ENCODE peak calls at places on chromosomes 4 and X, in seven cellular contexts. Z is IMR-90, C is mesenchymal stem cell, A is mammary epithelial cell, K is gastrocnemius medialis, S is cardiac muscle cell, B is heart left ventricle. Y is an unnamed sample.

GRCh38 chrX:9184231-9184630 is 150.3 kb upstream of the FAM9B start:
- DNase-seq in Z (no peak), C (no peak), A (no peak), K (no peak), S (no peak), B (no peak), Y (no peak)

GRCh38 chrX:22296871-22297270 is 24.2 kb downstream of the CBLL2 start:
- DNase-seq in Z (no peak), C (no peak), A (no peak), K (no peak), S (no peak), B (no peak), Y (no peak)

GRCh38 chrX:52504551-52504950 is 8.9 kb downstream of the XAGE1A start:
- DNase-seq in Z (no peak), C (no peak), A (no peak), K (no peak), S (no peak), B (no peak), Y (no peak)

GRCh38 chr4:150401083-150401687 is 180.8 kb upstream of the MAB21L2 start:
- DNase-seq in Z (no peak), C (no peak), A (no peak), K (no peak), S (no peak), B (no peak), Y (no peak)

GRCh38 chr4:151038452-151039157 is 23.5 kb upstream of the LRBA start:
- DNase-seq in Z (no peak), C (no peak), A (no peak), K (no peak), S (no peak), B (no peak), Y (no peak)

GRCh38 chrX:20315140-20315539 is 48.4 kb upstream of the RPS6KA3 start:
- DNase-seq in Z (no peak), C (no peak), A (peak; percentile 71), K (no peak), S (no peak), B (no peak), Y (no peak)

GRCh38 chrX:23003121-23003520 is 3.4 kb downstream of the DDX53 start:
- DNase-seq in Z (peak; percentile 53), C (peak; percentile 68), A (no peak), K (no peak), S (peak; percentile 25), B (no peak), Y (no peak)

GRCh38 chrX:41588271-41588670 is 100.5 kb upstream of the GPR34 start:
- DNase-seq in Z (no peak), C (no peak), A (no peak), K (no peak), S (no peak), B (no peak), Y (no peak)

GRCh38 chr4:8311096-8312068 is 41.8 kb downstream of the HTRA3 start:
- DNase-seq in Z (no peak), C (no peak), A (no peak), K (peak; percentile 7), S (no peak), B (no peak), Y (peak; percentile 40)

GRCh38 chr4:76589872-76590846 is 155.1 kb downstream of the SHROOM3 start:
- DNase-seq in Z (peak; percentile 92), C (peak; percentile 90), A (peak; percentile 75), K (no peak), S (peak; percentile 96), B (peak; percentile 62), Y (no peak)

GRCh38 chr4:79294064-79294463 is 31.8 kb downstream of the NAA11 start:
- DNase-seq in Z (no peak), C (no peak), A (no peak), K (no peak), S (peak; percentile 50), B (no peak), Y (no peak)

GRCh38 chr4:151750156-151750555 is 10.7 kb downstream of the GATB start:
- DNase-seq in Z (no peak), C (no peak), A (no peak), K (no peak), S (no peak), B (no peak), Y (no peak)

GRCh38 chr4:165802452-165802851 is 70.6 kb upstream of the TLL1 start:
- DNase-seq in Z (no peak), C (no peak), A (no peak), K (no peak), S (no peak), B (no peak), Y (no peak)

GRCh38 chr4:75154994-75155393 is 222.1 kb downstream of the PARM1 start:
- DNase-seq in Z (no peak), C (no peak), A (no peak), K (no peak), S (no peak), B (no peak), Y (no peak)

GRCh38 chr4:21882050-21882839 is 66.3 kb downstream of the KCNIP4 start:
- DNase-seq in Z (peak; percentile 48), C (peak; percentile 22), A (peak; percentile 64), K (no peak), S (no peak), B (no peak), Y (no peak)

GRCh38 chr4:101259876-101260275 is 87.5 kb downstream of the PPP3CA start:
- DNase-seq in Z (peak; percentile 34), C (no peak), A (no peak), K (no peak), S (no peak), B (no peak), Y (no peak)

GRCh38 chr4:105474110-105474518 is 252 bp upstream of the PPA2 start:
- DNase-seq in Z (peak; percentile 77), C (no peak), A (peak; percentile 81), K (no peak), S (peak; percentile 91), B (peak; percentile 94), Y (peak; percentile 93)

GRCh38 chr4:8730681-8731080 is 138.1 kb downstream of the CPZ start:
- DNase-seq in Z (no peak), C (no peak), A (no peak), K (no peak), S (no peak), B (no peak), Y (peak; percentile 24)

GRCh38 chr4:42428036-42428435 is 30.7 kb downstream of the SHISA3 start:
- DNase-seq in Z (no peak), C (no peak), A (no peak), K (no peak), S (no peak), B (no peak), Y (no peak)

GRCh38 chr4:99998062-99998880 is 48.2 kb upstream of the H2AZ1 start:
- DNase-seq in Z (peak; percentile 62), C (peak; percentile 58), A (peak; percentile 67), K (no peak), S (peak; percentile 54), B (no peak), Y (no peak)

GRCh38 chr4:71259911-71260331 is 78.9 kb upstream of the SLC4A4 start:
- DNase-seq in Z (no peak), C (no peak), A (peak; percentile 88), K (no peak), S (no peak), B (no peak), Y (no peak)

GRCh38 chr4:8544741-8545438 is 35.3 kb upstream of the GPR78 start:
- DNase-seq in Z (no peak), C (peak; percentile 29), A (no peak), K (no peak), S (peak; percentile 73), B (no peak), Y (no peak)

GRCh38 chr4:57233391-57233790 is 123.2 kb upstream of the IGFBP7 start:
- DNase-seq in Z (peak; percentile 28), C (peak; percentile 82), A (peak; percentile 37), K (no peak), S (peak; percentile 45), B (no peak), Y (no peak)

GRCh38 chr4:121801715-121802075 is 572 bp downstream of the EXOSC9 start:
- DNase-seq in Z (no peak), C (no peak), A (no peak), K (no peak), S (no peak), B (no peak), Y (no peak)

GRCh38 chr4:110480741-110481271 is 4.9 kb downstream of the ENPEP start:
- DNase-seq in Z (no peak), C (no peak), A (no peak), K (no peak), S (peak; percentile 31), B (no peak), Y (no peak)

GRCh38 chrX:65932173-65933084 is 107.5 kb downstream of the VSIG4 start:
- DNase-seq in Z (no peak), C (no peak), A (peak; percentile 93), K (no peak), S (no peak), B (no peak), Y (no peak)
- H3K4me3 ChIP-seq in Z (no peak overlapping the region), C (no peak overlapping the region), A (no peak overlapping the region), K (no peak overlapping the region), S (no peak overlapping the region), B (no peak overlapping the region), Y (no peak overlapping the region)

GRCh38 chr4:142160509-142160908 is 524.1 kb downstream of the IL15 start:
- DNase-seq in Z (peak; percentile 18), C (peak; percentile 6), A (no peak), K (no peak), S (no peak), B (no peak), Y (no peak)
- H3K9me3 ChIP-seq in Z (no peaks in the 10 kb centered on the region), C (no peaks in the 10 kb centered on the region), A (no peaks in the 10 kb centered on the region), K (no peaks in the 10 kb centered on the region), S (no peaks in the 10 kb centered on the region), B (no peaks in the 10 kb centered on the region), Y (no peaks in the 10 kb centered on the region)

GRCh38 chr4:44210750-44211149 is 237.9 kb downstream of the KCTD8 start:
- DNase-seq in Z (no peak), C (no peak), A (no peak), K (no peak), S (no peak), B (no peak), Y (no peak)
- H3K4me1 ChIP-seq in Z (no peaks in the 10 kb centered on the region), C (no peaks in the 10 kb centered on the region), A (no peaks in the 10 kb centered on the region), K (no peaks in the 10 kb centered on the region), S (peaks cover 14% of the 10 kb centered on the region), B (no peaks in the 10 kb centered on the region), Y (no peaks in the 10 kb centered on the region)

GRCh38 chr4:55547918-55548317 is 1.2 kb upstream of the CLOCK start:
- DNase-seq in Z (no peak), C (peak; percentile 3), A (no peak), K (no peak), S (no peak), B (no peak), Y (no peak)
- H3K4me3 ChIP-seq in Z (peak overlapping the region; percentile 62), C (peak overlapping the region; percentile 94), A (no peak overlapping the region), K (no peak overlapping the region), S (peak overlapping the region; percentile 56), B (no peak overlapping the region), Y (peak overlapping the region; percentile 87)

DNA sequence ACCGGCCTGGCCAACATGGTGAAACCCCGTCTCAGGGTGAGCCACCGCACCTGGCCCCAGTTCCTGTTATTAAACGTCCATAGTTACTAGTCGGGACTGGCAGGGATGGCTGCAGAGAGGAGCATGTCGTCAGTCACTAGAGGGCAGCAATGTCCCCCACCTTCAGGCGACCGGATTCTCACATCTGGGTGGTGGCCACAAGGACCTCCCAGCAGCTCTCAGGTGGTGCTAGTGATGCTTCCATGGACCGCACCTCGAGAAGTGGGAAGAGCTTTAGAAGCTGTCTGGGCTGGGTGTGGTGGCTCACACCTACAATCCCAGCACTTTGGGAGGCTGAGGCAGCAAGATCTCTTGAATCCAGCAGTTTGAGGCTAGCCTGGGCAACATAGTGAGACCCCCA is 13.3 kb upstream of the IL3RA start:
- DNase-seq in Z (no peak), C (peak; percentile 40), A (no peak), K (no peak), S (no peak), B (peak; percentile 64), Y (no peak)
- H3K9me3 ChIP-seq in Z (peaks cover 8% of the 10 kb centered on the region), C (no peaks in the 10 kb centered on the region), A (peaks cover 5% of the 10 kb centered on the region), K (no peaks in the 10 kb centered on the region), S (no peaks in the 10 kb centered on the region), B (no peaks in the 10 kb centered on the region), Y (no peaks in the 10 kb centered on the region)

GRCh38 chr4:186825069-186825468 is 101.4 kb upstream of the FAT1 start:
- DNase-seq in Z (no peak), C (no peak), A (no peak), K (no peak), S (no peak), B (no peak), Y (no peak)
- H3K4me1 ChIP-seq in Z (peaks cover 16% of the 10 kb centered on the region), C (peaks cover 2% of the 10 kb centered on the region), A (peaks cover 5% of the 10 kb centered on the region), K (no peaks in the 10 kb centered on the region), S (no peaks in the 10 kb centered on the region), B (no peaks in the 10 kb centered on the region), Y (no peaks in the 10 kb centered on the region)

Y was measured in ascending aorta.